ENCODE peak calls at places on chromosomes 5 and 9, in nine cellular contexts. B, L, P, D, N, A, J, C and I are unnamed samples.
A peak's percentile ranks its signal among the peaks of the same experiment; 100 is the strongest.

GRCh38 chr9:113390192-113390960 is 10.7 kb downstream of the ALAD start:
- DNase-seq in B (no peak), L (no peak), P (no peak), D (no peak), N (no peak), A (no peak), J (no peak), C (no peak), I (no peak)

GRCh38 chr9:73916016-73916673 is 581.0 kb upstream of the RORB start:
- DNase-seq in B (peak; percentile 58), L (no peak), P (peak; percentile 4), D (no peak), N (no peak), A (no peak), J (no peak), C (no peak), I (no peak)

GRCh38 chr5:77893225-77893860 is 117.2 kb upstream of the TBCA start:
- DNase-seq in B (peak; percentile 66), L (peak; percentile 96), P (no peak), D (peak; percentile 94), N (no peak), A (no peak), J (no peak), C (peak; percentile 89), I (peak; percentile 85)

GRCh38 chr9:114108016-114108833 is 9.1 kb upstream of the KIF12 start:
- DNase-seq in B (peak; percentile 92), L (peak; percentile 59), P (peak; percentile 81), D (peak; percentile 28), N (no peak), A (peak; percentile 2), J (peak; percentile 90), C (peak; percentile 94), I (peak; percentile 31)

GRCh38 chr9:20117985-20118384 is 329.1 kb upstream of the SLC24A2 start:
- DNase-seq in B (no peak), L (no peak), P (no peak), D (no peak), N (no peak), A (no peak), J (no peak), C (no peak), I (no peak)

GRCh38 chr9:16754662-16755061 is 115.8 kb downstream of the BNC2 start:
- DNase-seq in B (no peak), L (no peak), P (no peak), D (no peak), N (no peak), A (no peak), J (no peak), C (no peak), I (no peak)

GRCh38 chr5:1181451-1182359 is 19.7 kb upstream of the SLC6A19 start:
- DNase-seq in B (peak; percentile 77), L (no peak), P (peak; percentile 59), D (no peak), N (no peak), A (no peak), J (peak; percentile 57), C (no peak), I (no peak)

GRCh38 chr9:78234810-78235209 is 1.1 kb upstream of the CEP78 start:
- DNase-seq in B (no peak), L (peak; percentile 46), P (no peak), D (no peak), N (no peak), A (no peak), J (no peak), C (peak; percentile 63), I (no peak)

GRCh38 chr5:35172526-35172925 is 57.8 kb downstream of the PRLR start:
- DNase-seq in B (no peak), L (no peak), P (no peak), D (no peak), N (no peak), A (no peak), J (no peak), C (no peak), I (no peak)